ENCODE peak calls at places on chromosomes 3 and 15, in ten cellular contexts. One of them, this sample, is unnamed.

GRCh38 chr15:57476533-57476975 is 100.2 kb downstream of the CGNL1 start:
- DNase-seq in SK-N-SH: no peak
- DNase-seq in HepG2: peak; percentile 21
- DNase-seq in HCT116: no peak
- DNase-seq in GM23338: no peak
- DNase-seq in GM12891: no peak
- DNase-seq in suprapubic skin: no peak
- DNase-seq in HL-60: no peak
- DNase-seq in sigmoid colon: no peak
- DNase-seq in GM12878: no peak
- DNase-seq in this sample: no peak

GRCh38 chr3:45067941-45068340 is 41.8 kb downstream of the CLEC3B start:
- DNase-seq in SK-N-SH: no peak
- DNase-seq in HepG2: no peak
- DNase-seq in HCT116: no peak
- DNase-seq in GM23338: no peak
- DNase-seq in GM12891: no peak
- DNase-seq in suprapubic skin: no peak
- DNase-seq in HL-60: no peak
- DNase-seq in sigmoid colon: no peak
- DNase-seq in GM12878: no peak
- DNase-seq in this sample: no peak

GRCh38 chr3:69324362-69325025 is 61.4 kb downstream of the FRMD4B start:
- DNase-seq in SK-N-SH: peak; percentile 34
- DNase-seq in HepG2: peak; percentile 7
- DNase-seq in HCT116: no peak
- DNase-seq in GM23338: peak; percentile 68
- DNase-seq in GM12891: no peak
- DNase-seq in suprapubic skin: no peak
- DNase-seq in HL-60: peak; percentile 18
- DNase-seq in sigmoid colon: no peak
- DNase-seq in GM12878: no peak
- DNase-seq in this sample: no peak

GRCh38 chr3:73622135-73622534 is 2.6 kb downstream of the PDZRN3 start:
- DNase-seq in SK-N-SH: peak; percentile 78
- DNase-seq in HepG2: peak; percentile 3
- DNase-seq in HCT116: no peak
- DNase-seq in GM23338: peak; percentile 31
- DNase-seq in GM12891: no peak
- DNase-seq in suprapubic skin: no peak
- DNase-seq in HL-60: no peak
- DNase-seq in sigmoid colon: peak; percentile 95
- DNase-seq in GM12878: no peak
- DNase-seq in this sample: no peak

GRCh38 chr3:73625124-73625665 is 454 bp upstream of the PDZRN3 start:
- DNase-seq in SK-N-SH: peak; percentile 54
- DNase-seq in HepG2: no peak
- DNase-seq in HCT116: no peak
- DNase-seq in GM23338: peak; percentile 76
- DNase-seq in GM12891: no peak
- DNase-seq in suprapubic skin: no peak
- DNase-seq in HL-60: no peak
- DNase-seq in sigmoid colon: no peak
- DNase-seq in GM12878: no peak
- DNase-seq in this sample: no peak

GRCh38 chr3:193902557-193903256 is 233.2 kb upstream of the HES1 start:
- DNase-seq in SK-N-SH: no peak
- DNase-seq in HepG2: no peak
- DNase-seq in HCT116: no peak
- DNase-seq in GM23338: no peak
- DNase-seq in GM12891: no peak
- DNase-seq in suprapubic skin: no peak
- DNase-seq in HL-60: no peak
- DNase-seq in sigmoid colon: no peak
- DNase-seq in GM12878: no peak
- DNase-seq in this sample: no peak

GRCh38 chr3:194857459-194858113 is 171.9 kb downstream of the FAM43A start:
- DNase-seq in SK-N-SH: no peak
- DNase-seq in HepG2: no peak
- DNase-seq in HCT116: no peak
- DNase-seq in GM23338: no peak
- DNase-seq in GM12891: no peak
- DNase-seq in suprapubic skin: no peak
- DNase-seq in HL-60: no peak
- DNase-seq in sigmoid colon: no peak
- DNase-seq in GM12878: no peak
- DNase-seq in this sample: no peak

GRCh38 chr3:182451871-182452270 is 341.4 kb upstream of the ATP11B start:
- DNase-seq in SK-N-SH: no peak
- DNase-seq in HepG2: no peak
- DNase-seq in HCT116: no peak
- DNase-seq in GM23338: peak; percentile 19
- DNase-seq in GM12891: no peak
- DNase-seq in suprapubic skin: no peak
- DNase-seq in HL-60: no peak
- DNase-seq in sigmoid colon: no peak
- DNase-seq in GM12878: no peak
- DNase-seq in this sample: no peak

DNA sequence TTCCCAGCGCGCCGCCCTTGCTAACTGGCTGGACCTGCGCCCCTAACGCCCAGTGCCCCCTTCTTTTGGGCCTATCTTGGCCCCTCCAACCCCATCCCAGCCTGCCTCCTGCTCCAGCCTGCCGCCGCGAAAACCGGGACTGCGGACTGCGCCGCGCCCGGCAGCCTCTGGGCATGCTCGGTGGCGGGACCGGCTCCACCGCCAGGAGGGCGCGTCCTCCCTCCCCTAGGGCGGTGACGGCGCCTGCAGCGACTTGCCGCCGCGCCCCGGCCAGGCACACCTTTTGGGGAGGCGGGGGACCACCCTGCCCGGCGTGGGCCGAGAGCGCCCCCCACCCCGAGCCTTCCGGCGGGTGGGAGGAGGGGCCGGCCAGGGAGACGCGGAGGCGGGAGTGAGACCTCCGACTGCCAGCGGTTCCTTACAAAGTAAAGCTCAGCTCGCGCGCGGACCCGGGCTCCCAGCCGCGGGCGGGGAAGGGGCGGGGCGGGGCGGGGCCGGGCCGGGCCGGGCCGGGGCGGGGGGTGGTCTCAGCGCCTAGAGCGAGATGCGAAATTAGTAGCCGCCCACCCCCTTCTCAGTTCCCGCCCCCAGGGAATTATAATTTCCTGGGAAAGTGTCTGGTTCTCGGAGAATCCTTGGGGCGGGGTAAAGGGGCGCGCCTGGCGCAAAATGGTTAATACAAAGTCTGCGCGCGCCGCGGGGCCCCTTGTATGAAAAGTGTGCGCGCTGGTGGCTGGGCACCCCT is 225.0 kb upstream of the IL12A start:
- DNase-seq in SK-N-SH: peak; percentile 87
- DNase-seq in HepG2: no peak
- DNase-seq in HCT116: peak; percentile 71
- DNase-seq in GM23338: peak; percentile 90
- DNase-seq in GM12891: peak; percentile 73
- DNase-seq in suprapubic skin: no peak
- DNase-seq in HL-60: no peak
- DNase-seq in sigmoid colon: peak; percentile 90
- DNase-seq in GM12878: no peak
- DNase-seq in this sample: no peak
- TF ChIP-seq POLR2AphosphoS5 in SK-N-SH: peak; percentile 79
- TF ChIP-seq POLR2AphosphoS5 in HepG2: no peak
- TF ChIP-seq POLR2AphosphoS5 in HCT116: peak; percentile 79
- TF ChIP-seq POLR2AphosphoS5 in GM23338: peak; percentile 80
- TF ChIP-seq POLR2AphosphoS5 in GM12891: no peak
- TF ChIP-seq POLR2AphosphoS5 in suprapubic skin: peak; percentile 32
- TF ChIP-seq POLR2AphosphoS5 in HL-60: no peak
- TF ChIP-seq POLR2AphosphoS5 in sigmoid colon: peak; percentile 97
- TF ChIP-seq POLR2AphosphoS5 in GM12878: no peak
- TF ChIP-seq POLR2AphosphoS5 in this sample: peak; percentile 98

GRCh38 chr3:103075282-103075681 is 640.5 kb downstream of the ZPLD1 start:
- DNase-seq in SK-N-SH: no peak
- DNase-seq in HepG2: no peak
- DNase-seq in HCT116: no peak
- DNase-seq in GM23338: no peak
- DNase-seq in GM12891: no peak
- DNase-seq in suprapubic skin: no peak
- DNase-seq in HL-60: no peak
- DNase-seq in sigmoid colon: no peak
- DNase-seq in GM12878: no peak
- DNase-seq in this sample: no peak

GRCh38 chr3:103082501-103082900 is 647.7 kb downstream of the ZPLD1 start:
- DNase-seq in SK-N-SH: no peak
- DNase-seq in HepG2: no peak
- DNase-seq in HCT116: no peak
- DNase-seq in GM23338: no peak
- DNase-seq in GM12891: no peak
- DNase-seq in suprapubic skin: no peak
- DNase-seq in HL-60: no peak
- DNase-seq in sigmoid colon: no peak
- DNase-seq in GM12878: no peak
- DNase-seq in this sample: no peak

GRCh38 chr3:103077910-103078309 is 643.1 kb downstream of the ZPLD1 start:
- DNase-seq in SK-N-SH: no peak
- DNase-seq in HepG2: no peak
- DNase-seq in HCT116: no peak
- DNase-seq in GM23338: no peak
- DNase-seq in GM12891: no peak
- DNase-seq in suprapubic skin: no peak
- DNase-seq in HL-60: no peak
- DNase-seq in sigmoid colon: no peak
- DNase-seq in GM12878: no peak
- DNase-seq in this sample: no peak
- TF ChIP-seq POLR2AphosphoS5 in SK-N-SH: no peak
- TF ChIP-seq POLR2AphosphoS5 in HepG2: no peak
- TF ChIP-seq POLR2AphosphoS5 in HCT116: no peak
- TF ChIP-seq POLR2AphosphoS5 in GM23338: no peak
- TF ChIP-seq POLR2AphosphoS5 in GM12891: no peak
- TF ChIP-seq POLR2AphosphoS5 in suprapubic skin: no peak
- TF ChIP-seq POLR2AphosphoS5 in HL-60: no peak
- TF ChIP-seq POLR2AphosphoS5 in sigmoid colon: no peak
- TF ChIP-seq POLR2AphosphoS5 in GM12878: no peak
- TF ChIP-seq POLR2AphosphoS5 in this sample: no peak

DNA sequence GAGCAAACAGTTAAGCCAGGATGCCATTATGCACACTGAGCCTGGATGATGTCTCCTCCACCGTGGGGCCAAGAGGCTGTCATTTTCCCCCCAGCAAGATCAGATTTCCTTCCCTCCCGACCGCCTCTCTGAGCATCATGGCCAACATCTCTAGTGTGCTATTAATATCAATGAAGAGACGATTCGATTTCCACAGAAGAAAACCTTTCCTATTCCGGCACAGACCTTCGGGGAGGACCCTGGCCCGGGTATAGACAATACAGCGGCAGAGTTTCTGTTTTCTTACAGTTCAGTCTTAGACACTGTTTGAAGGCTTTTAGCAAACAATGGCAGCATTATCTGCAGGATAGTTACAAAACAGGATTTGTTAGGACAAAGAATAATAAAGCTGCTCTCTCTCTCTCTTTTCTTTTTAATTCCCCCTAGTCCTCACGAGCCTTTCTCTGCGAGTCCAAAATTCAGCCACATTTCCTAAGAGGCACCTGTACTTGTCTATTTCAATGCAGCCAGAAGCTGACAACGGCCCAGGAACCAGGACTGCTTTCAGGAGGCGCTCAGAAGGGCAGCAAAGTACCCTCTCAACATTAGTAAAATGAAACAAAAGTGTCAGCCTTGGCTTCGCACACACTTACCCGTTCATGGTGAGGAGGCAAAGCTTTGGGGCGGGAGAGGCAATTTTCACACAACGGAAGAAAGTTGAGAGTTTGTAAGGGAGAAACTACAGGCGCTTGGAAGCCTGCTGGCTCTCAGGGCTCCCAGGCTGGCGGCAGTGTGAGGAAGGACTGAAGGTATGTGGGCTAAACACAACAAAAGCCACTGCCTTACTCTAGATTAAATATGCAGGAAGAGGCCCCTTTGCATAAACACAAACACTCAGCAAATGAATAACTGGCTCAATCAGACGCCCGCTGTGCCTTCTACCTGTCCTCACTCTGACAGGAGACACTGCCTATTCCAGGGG is 278.0 kb downstream of the FOXP1 start:
- DNase-seq in SK-N-SH: no peak
- DNase-seq in HepG2: peak; percentile 70
- DNase-seq in HCT116: no peak
- DNase-seq in GM23338: peak; percentile 95
- DNase-seq in GM12891: no peak
- DNase-seq in suprapubic skin: no peak
- DNase-seq in HL-60: no peak
- DNase-seq in sigmoid colon: no peak
- DNase-seq in GM12878: no peak
- DNase-seq in this sample: no peak
- TF ChIP-seq POLR2AphosphoS5 in SK-N-SH: no peak
- TF ChIP-seq POLR2AphosphoS5 in HepG2: peak; percentile 30
- TF ChIP-seq POLR2AphosphoS5 in HCT116: no peak
- TF ChIP-seq POLR2AphosphoS5 in GM23338: no peak
- TF ChIP-seq POLR2AphosphoS5 in GM12891: no peak
- TF ChIP-seq POLR2AphosphoS5 in suprapubic skin: no peak
- TF ChIP-seq POLR2AphosphoS5 in HL-60: no peak
- TF ChIP-seq POLR2AphosphoS5 in sigmoid colon: peak; percentile 36
- TF ChIP-seq POLR2AphosphoS5 in GM12878: no peak
- TF ChIP-seq POLR2AphosphoS5 in this sample: no peak

GRCh38 chr15:78922527-78922926 is 22.3 kb downstream of the CTSH start:
- DNase-seq in SK-N-SH: no peak
- DNase-seq in HepG2: no peak
- DNase-seq in HCT116: no peak
- DNase-seq in GM23338: no peak
- DNase-seq in GM12891: no peak
- DNase-seq in suprapubic skin: no peak
- DNase-seq in HL-60: no peak
- DNase-seq in sigmoid colon: no peak
- DNase-seq in GM12878: no peak
- DNase-seq in this sample: no peak

GRCh38 chr15:78921517-78921916 is 23.3 kb downstream of the CTSH start:
- DNase-seq in SK-N-SH: no peak
- DNase-seq in HepG2: no peak
- DNase-seq in HCT116: no peak
- DNase-seq in GM23338: no peak
- DNase-seq in GM12891: no peak
- DNase-seq in suprapubic skin: no peak
- DNase-seq in HL-60: no peak
- DNase-seq in sigmoid colon: no peak
- DNase-seq in GM12878: no peak
- DNase-seq in this sample: no peak

GRCh38 chr15:78923480-78924360 is 21.1 kb downstream of the CTSH start:
- DNase-seq in SK-N-SH: no peak
- DNase-seq in HepG2: no peak
- DNase-seq in HCT116: no peak
- DNase-seq in GM23338: no peak
- DNase-seq in GM12891: no peak
- DNase-seq in suprapubic skin: no peak
- DNase-seq in HL-60: no peak
- DNase-seq in sigmoid colon: no peak
- DNase-seq in GM12878: no peak
- DNase-seq in this sample: peak; percentile 55

GRCh38 chr15:78925076-78925624 is 19.7 kb downstream of the CTSH start:
- DNase-seq in SK-N-SH: no peak
- DNase-seq in HepG2: no peak
- DNase-seq in HCT116: no peak
- DNase-seq in GM23338: no peak
- DNase-seq in GM12891: no peak
- DNase-seq in suprapubic skin: no peak
- DNase-seq in HL-60: no peak
- DNase-seq in sigmoid colon: no peak
- DNase-seq in GM12878: no peak
- DNase-seq in this sample: no peak

DNA sequence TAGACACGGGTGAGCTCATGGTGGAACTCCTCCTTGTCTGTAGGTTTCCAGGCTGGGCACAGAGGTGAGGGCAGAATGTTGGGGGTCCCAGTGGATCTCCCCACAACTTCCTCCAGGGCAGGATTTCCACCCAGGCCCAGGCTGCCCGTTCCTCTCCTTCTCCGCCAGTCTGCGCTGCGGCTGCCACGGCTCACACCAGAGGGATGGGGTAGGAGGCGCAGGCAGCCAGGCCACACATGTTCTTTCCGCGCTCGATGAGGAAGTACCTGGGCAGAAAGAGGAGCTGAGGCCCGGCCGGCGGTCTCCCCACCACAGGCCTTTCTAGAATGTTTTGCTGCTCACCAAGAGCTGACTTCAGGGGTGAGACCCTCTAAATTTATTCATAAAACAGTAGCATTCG is 22.9 kb downstream of the CTSH start:
- DNase-seq in SK-N-SH: no peak
- DNase-seq in HepG2: no peak
- DNase-seq in HCT116: no peak
- DNase-seq in GM23338: no peak
- DNase-seq in GM12891: no peak
- DNase-seq in suprapubic skin: no peak
- DNase-seq in HL-60: no peak
- DNase-seq in sigmoid colon: no peak
- DNase-seq in GM12878: no peak
- DNase-seq in this sample: no peak
- TF ChIP-seq POLR2AphosphoS5 in SK-N-SH: no peak
- TF ChIP-seq POLR2AphosphoS5 in HepG2: peak; percentile 14
- TF ChIP-seq POLR2AphosphoS5 in HCT116: no peak
- TF ChIP-seq POLR2AphosphoS5 in GM23338: no peak
- TF ChIP-seq POLR2AphosphoS5 in GM12891: no peak
- TF ChIP-seq POLR2AphosphoS5 in suprapubic skin: no peak
- TF ChIP-seq POLR2AphosphoS5 in HL-60: peak; percentile 19
- TF ChIP-seq POLR2AphosphoS5 in sigmoid colon: no peak
- TF ChIP-seq POLR2AphosphoS5 in GM12878: peak; percentile 16
- TF ChIP-seq POLR2AphosphoS5 in this sample: no peak

This sample was measured in esophagus muscularis mucosa.